ENCODE peak calls at places on chromosomes 2 and 18, in six cellular contexts. One of them, this sample, is unnamed.

GRCh38 chr2:72147303-72147970 is at the start of gene CYP26B1:
- DNase-seq in SK-N-SH: peak; percentile 66
- DNase-seq in GM12878: no peak
- DNase-seq in H1: no peak
- DNase-seq in HepG2: no peak
- DNase-seq in K562: no peak
- DNase-seq in this sample: no peak

GRCh38 chr2:190376083-190376482 is 32.1 kb upstream of the MFSD6 start:
- DNase-seq in HepG2: no peak
- DNase-seq in H1: no peak
- DNase-seq in SK-N-SH: no peak
- DNase-seq in K562: no peak
- DNase-seq in GM12878: no peak
- DNase-seq in this sample: no peak

GRCh38 chr2:131154071-131154531 is 49.0 kb downstream of the PLEKHB2 start:
- DNase-seq in SK-N-SH: peak; percentile 92
- DNase-seq in HepG2: peak; percentile 70
- DNase-seq in K562: peak; percentile 81
- DNase-seq in GM12878: peak; percentile 24
- DNase-seq in H1: no peak
- DNase-seq in this sample: peak; percentile 35

GRCh38 chr2:60976875-60977561 is 40.5 kb upstream of the PEX13 start:
- DNase-seq in HepG2: no peak
- DNase-seq in H1: no peak
- DNase-seq in K562: no peak
- DNase-seq in GM12878: no peak
- DNase-seq in SK-N-SH: no peak
- DNase-seq in this sample: no peak

GRCh38 chr2:133516405-133517028 is 51.7 kb downstream of the NCKAP5 start:
- DNase-seq in SK-N-SH: no peak
- DNase-seq in GM12878: no peak
- DNase-seq in HepG2: no peak
- DNase-seq in H1: no peak
- DNase-seq in K562: no peak
- DNase-seq in this sample: no peak

GRCh38 chr2:206240335-206240734 is 34.1 kb upstream of the ZDBF2 start:
- DNase-seq in GM12878: no peak
- DNase-seq in K562: no peak
- DNase-seq in HepG2: no peak
- DNase-seq in SK-N-SH: no peak
- DNase-seq in H1: no peak
- DNase-seq in this sample: no peak

GRCh38 chr2:181394741-181395437 is 62.3 kb upstream of the ITGA4 start:
- DNase-seq in SK-N-SH: no peak
- DNase-seq in GM12878: no peak
- DNase-seq in HepG2: no peak
- DNase-seq in K562: no peak
- DNase-seq in H1: no peak
- DNase-seq in this sample: peak; percentile 51

GRCh38 chr2:153477641-153478288 is 797 bp downstream of the RPRM start:
- DNase-seq in K562: no peak
- DNase-seq in GM12878: no peak
- DNase-seq in H1: no peak
- DNase-seq in SK-N-SH: peak; percentile 25
- DNase-seq in HepG2: no peak
- DNase-seq in this sample: no peak

GRCh38 chr18:4455113-4455811 is at the start of gene DLGAP1:
- DNase-seq in GM12878: no peak
- DNase-seq in HepG2: peak; percentile 1
- DNase-seq in H1: peak; percentile 51
- DNase-seq in SK-N-SH: peak; percentile 49
- DNase-seq in K562: no peak
- DNase-seq in this sample: no peak

GRCh38 chr2:127398239-127398590 is 10.4 kb upstream of the MAP3K2 start:
- DNase-seq in SK-N-SH: peak; percentile 70
- DNase-seq in HepG2: peak; percentile 78
- DNase-seq in GM12878: no peak
- DNase-seq in H1: no peak
- DNase-seq in K562: peak; percentile 85
- DNase-seq in this sample: no peak

GRCh38 chr2:207617011-207617671 is 8.1 kb downstream of the METTL21A start:
- DNase-seq in GM12878: no peak
- DNase-seq in K562: no peak
- DNase-seq in H1: no peak
- DNase-seq in HepG2: no peak
- DNase-seq in SK-N-SH: no peak
- DNase-seq in this sample: no peak

GRCh38 chr2:200003444-200003843 is 48.1 kb downstream of the MAIP1 start:
- DNase-seq in GM12878: no peak
- DNase-seq in SK-N-SH: no peak
- DNase-seq in H1: no peak
- DNase-seq in K562: no peak
- DNase-seq in HepG2: no peak
- DNase-seq in this sample: no peak

GRCh38 chr2:184481862-184482261 is 116.5 kb upstream of the ZNF804A start:
- DNase-seq in H1: no peak
- DNase-seq in SK-N-SH: no peak
- DNase-seq in K562: no peak
- DNase-seq in HepG2: no peak
- DNase-seq in GM12878: no peak
- DNase-seq in this sample: no peak

GRCh38 chr18:37429768-37430167 is 135.8 kb downstream of the CELF4 start:
- DNase-seq in HepG2: no peak
- DNase-seq in H1: no peak
- DNase-seq in K562: peak; percentile 31
- DNase-seq in SK-N-SH: no peak
- DNase-seq in GM12878: no peak
- DNase-seq in this sample: peak; percentile 23

GRCh38 chr2:43152711-43153627 is 73.4 kb downstream of the ZFP36L2 start:
- DNase-seq in GM12878: no peak
- DNase-seq in HepG2: no peak
- DNase-seq in K562: no peak
- DNase-seq in H1: no peak
- DNase-seq in SK-N-SH: peak; percentile 39
- DNase-seq in this sample: no peak

GRCh38 chr2:229712125-229712524 is 2.2 kb downstream of the DNER start:
- DNase-seq in K562: no peak
- DNase-seq in SK-N-SH: no peak
- DNase-seq in HepG2: no peak
- DNase-seq in GM12878: no peak
- DNase-seq in H1: no peak
- DNase-seq in this sample: no peak

GRCh38 chr2:222733846-222734689 is 62.6 kb downstream of the MOGAT1 start:
- DNase-seq in GM12878: no peak
- DNase-seq in H1: no peak
- DNase-seq in SK-N-SH: peak; percentile 15
- DNase-seq in HepG2: peak; percentile 98
- DNase-seq in K562: no peak
- DNase-seq in this sample: no peak

GRCh38 chr18:65749881-65750280 is 931 bp upstream of the CDH7 start:
- DNase-seq in HepG2: no peak
- DNase-seq in K562: no peak
- DNase-seq in GM12878: no peak
- DNase-seq in SK-N-SH: no peak
- DNase-seq in H1: no peak
- DNase-seq in this sample: no peak

GRCh38 chr2:143878131-143878530 is 641.8 kb downstream of the ZEB2 start:
- DNase-seq in SK-N-SH: no peak
- DNase-seq in GM12878: no peak
- DNase-seq in H1: no peak
- DNase-seq in HepG2: no peak
- DNase-seq in K562: no peak
- DNase-seq in this sample: no peak

GRCh38 chr2:117631546-117631945 is 182.9 kb upstream of the DDX18 start:
- DNase-seq in GM12878: no peak
- DNase-seq in SK-N-SH: no peak
- DNase-seq in H1: no peak
- DNase-seq in K562: no peak
- DNase-seq in HepG2: no peak
- DNase-seq in this sample: no peak

GRCh38 chr2:138492160-138492559 is 9.4 kb upstream of the SPOPL start:
- DNase-seq in K562: no peak
- DNase-seq in HepG2: no peak
- DNase-seq in H1: no peak
- DNase-seq in SK-N-SH: no peak
- DNase-seq in GM12878: no peak
- DNase-seq in this sample: no peak

GRCh38 chr18:43661570-43661969 is 384.3 kb upstream of the SYT4 start:
- DNase-seq in HepG2: peak; percentile 1
- DNase-seq in GM12878: peak; percentile 4
- DNase-seq in H1: peak; percentile 19
- DNase-seq in K562: no peak
- DNase-seq in SK-N-SH: peak; percentile 4
- DNase-seq in this sample: no peak

GRCh38 chr2:11379558-11379957 is 35.1 kb upstream of the ROCK2 start:
- DNase-seq in H1: no peak
- DNase-seq in GM12878: no peak
- DNase-seq in SK-N-SH: no peak
- DNase-seq in HepG2: no peak
- DNase-seq in K562: no peak
- DNase-seq in this sample: no peak
- TF ChIP-seq GABPA in H1: no peak
- TF ChIP-seq GABPA in GM12878: no peak
- TF ChIP-seq GABPA in SK-N-SH: no peak
- TF ChIP-seq GABPA in HepG2: no peak
- TF ChIP-seq GABPA in K562: no peak
- TF ChIP-seq GABPA in this sample: no peak

GRCh38 chr2:27408601-27409320 is 630 bp downstream of the PPM1G start:
- DNase-seq in SK-N-SH: no peak
- DNase-seq in K562: no peak
- DNase-seq in HepG2: no peak
- DNase-seq in H1: no peak
- DNase-seq in GM12878: no peak
- DNase-seq in this sample: peak; percentile 43

GRCh38 chr2:27412419-27413152 is 3.2 kb upstream of the PPM1G start:
- DNase-seq in HepG2: peak; percentile 71
- DNase-seq in H1: no peak
- DNase-seq in K562: no peak
- DNase-seq in GM12878: no peak
- DNase-seq in SK-N-SH: no peak
- DNase-seq in this sample: no peak

GRCh38 chr2:27409321-27410073 is at the start of gene PPM1G:
- DNase-seq in K562: peak; percentile 93
- DNase-seq in H1: peak; percentile 87
- DNase-seq in HepG2: peak; percentile 91
- DNase-seq in GM12878: peak; percentile 85
- DNase-seq in SK-N-SH: peak; percentile 99
- DNase-seq in this sample: peak; percentile 93

DNA sequence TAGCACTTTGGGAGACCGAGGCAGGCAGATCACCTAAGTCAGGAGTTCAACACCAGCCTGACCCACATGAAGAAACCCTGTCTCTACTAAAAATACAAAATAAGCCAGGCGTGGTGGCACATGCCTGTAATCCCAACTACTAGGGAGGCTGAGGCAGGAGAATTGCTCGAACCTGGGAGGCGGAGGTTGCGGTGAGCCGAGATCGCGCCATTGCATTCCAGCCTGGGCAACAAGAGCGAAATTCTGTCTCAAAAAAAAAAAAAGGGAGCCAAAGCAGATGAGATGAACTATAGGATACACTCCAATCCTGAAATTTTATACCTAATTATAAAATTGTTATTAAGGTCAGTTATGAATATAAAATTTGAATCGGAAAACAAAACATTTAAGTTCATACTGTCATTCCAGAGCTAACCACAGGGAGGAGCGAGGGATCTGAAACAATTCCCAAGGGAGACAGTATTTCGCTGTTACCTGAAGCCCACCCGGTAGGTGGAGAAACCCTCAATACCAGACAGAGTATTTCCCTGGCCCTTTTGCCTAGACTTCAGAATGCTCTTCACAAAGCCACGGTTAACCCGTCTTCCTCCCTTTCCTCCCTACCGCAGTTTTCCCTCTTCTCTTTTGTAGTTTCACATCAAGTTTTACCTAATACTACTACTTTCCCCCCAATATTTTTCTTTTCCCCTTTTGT is 1.4 kb downstream of the PPM1G start:
- DNase-seq in H1: no peak
- DNase-seq in SK-N-SH: peak; percentile 85
- DNase-seq in HepG2: peak; percentile 88
- DNase-seq in GM12878: no peak
- DNase-seq in K562: peak; percentile 48
- DNase-seq in this sample: peak; percentile 21
- TF ChIP-seq CTCF in H1: peak; percentile 83
- TF ChIP-seq CTCF in SK-N-SH: peak; percentile 79
- TF ChIP-seq CTCF in HepG2: peak; percentile 83
- TF ChIP-seq CTCF in GM12878: peak; percentile 33
- TF ChIP-seq CTCF in K562: peak; percentile 89
- TF ChIP-seq CTCF in this sample: no peak

DNA sequence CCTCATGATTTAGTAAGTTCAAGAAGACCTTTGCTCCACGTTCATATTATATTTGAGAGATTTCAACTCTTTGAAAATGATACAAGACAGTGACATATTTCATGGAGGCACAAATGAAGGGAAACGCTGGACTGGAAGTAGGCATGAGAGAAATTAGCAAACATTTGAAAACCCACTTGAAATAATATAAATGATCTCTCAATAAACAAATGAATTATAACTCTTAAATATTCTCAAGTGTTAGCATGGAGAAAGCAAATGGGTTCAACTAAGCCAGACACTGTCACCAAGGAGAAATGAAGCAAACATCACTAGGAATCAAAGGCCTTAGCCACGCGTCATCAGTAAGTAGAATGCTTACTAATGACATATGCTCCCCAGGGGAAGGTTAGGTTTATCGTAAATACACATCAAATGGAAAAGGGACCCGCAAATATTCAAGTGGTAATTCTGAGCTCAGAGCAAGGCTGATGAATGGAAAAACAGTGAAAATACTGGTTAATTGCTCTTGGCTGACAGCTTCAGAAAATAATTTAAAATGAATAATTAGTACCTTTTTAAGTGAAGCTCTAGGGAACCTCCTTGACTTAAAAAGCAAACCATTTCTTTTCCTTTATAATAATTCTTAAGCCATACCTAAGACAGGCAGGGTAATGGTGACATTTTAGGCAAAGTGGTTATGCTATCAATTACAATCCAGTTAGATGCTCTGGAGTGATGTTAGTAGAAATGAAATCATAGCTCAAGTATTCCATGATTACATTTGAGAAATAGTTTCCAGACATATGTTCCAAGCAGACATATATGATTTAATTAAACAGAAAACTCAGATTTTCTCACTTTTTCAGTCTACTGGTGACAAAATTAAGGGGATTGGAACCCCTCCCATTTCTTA is 101.5 kb downstream of the ALPK2 start:
- DNase-seq in K562: no peak
- DNase-seq in GM12878: no peak
- DNase-seq in H1: no peak
- DNase-seq in HepG2: peak; percentile 55
- DNase-seq in SK-N-SH: no peak
- DNase-seq in this sample: no peak
- TF ChIP-seq GABPA in K562: no peak
- TF ChIP-seq GABPA in GM12878: no peak
- TF ChIP-seq GABPA in H1: no peak
- TF ChIP-seq GABPA in HepG2: no peak
- TF ChIP-seq GABPA in SK-N-SH: no peak
- TF ChIP-seq GABPA in this sample: no peak

DNA sequence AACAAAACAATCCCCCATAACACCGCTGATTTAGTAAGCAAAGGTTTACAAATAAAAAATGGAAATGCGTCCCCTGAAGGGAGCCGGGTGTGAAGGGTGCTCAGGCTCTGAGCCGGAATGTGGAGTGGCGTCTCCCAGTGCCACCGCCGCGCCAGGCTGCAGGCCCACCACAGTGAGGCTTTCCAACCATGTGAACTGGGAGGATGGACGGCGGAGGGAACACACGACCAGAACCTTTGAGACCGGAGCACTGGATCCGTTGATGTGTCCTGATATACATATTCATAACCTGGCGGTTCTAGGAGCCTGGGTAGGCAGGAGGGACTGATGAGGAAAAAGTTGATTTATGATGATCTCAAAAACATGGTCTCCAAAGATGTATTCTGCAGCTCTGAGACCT is 87.3 kb downstream of the SMIM21 start:
- DNase-seq in SK-N-SH: no peak
- DNase-seq in H1: no peak
- DNase-seq in HepG2: no peak
- DNase-seq in GM12878: no peak
- DNase-seq in K562: no peak
- DNase-seq in this sample: no peak
- TF ChIP-seq CTCF in SK-N-SH: no peak
- TF ChIP-seq CTCF in H1: no peak
- TF ChIP-seq CTCF in HepG2: no peak
- TF ChIP-seq CTCF in GM12878: no peak
- TF ChIP-seq CTCF in K562: no peak
- TF ChIP-seq CTCF in this sample: no peak

This sample was measured in HL-60.